ENCODE peak calls at places on chromosomes 6 and 20, in four cellular contexts. One of them, this sample, is unnamed.

GRCh38 chr20:19934792-19935491 is 82.2 kb upstream of the NAA20 start:
- DNase-seq in HCT116: no peak
- DNase-seq in K562: no peak
- DNase-seq in H1: no peak
- DNase-seq in this sample: no peak

GRCh38 chr6:110590821-110591351 is 114.5 kb upstream of the SLC22A16 start:
- DNase-seq in HCT116: no peak
- DNase-seq in K562: no peak
- DNase-seq in H1: no peak
- DNase-seq in this sample: peak; percentile 32

GRCh38 chr20:37251836-37252477 is 9.7 kb downstream of the GHRH start:
- DNase-seq in H1: no peak
- DNase-seq in HCT116: no peak
- DNase-seq in K562: no peak
- DNase-seq in this sample: no peak

GRCh38 chr6:147176795-147177194 is 27.4 kb upstream of the STXBP5 start:
- DNase-seq in H1: no peak
- DNase-seq in K562: no peak
- DNase-seq in HCT116: no peak
- DNase-seq in this sample: no peak

GRCh38 chr6:143822584-143823024 is 20.5 kb upstream of the LTV1 start:
- DNase-seq in K562: no peak
- DNase-seq in H1: no peak
- DNase-seq in HCT116: no peak
- DNase-seq in this sample: no peak

GRCh38 chr6:26022166-26022510 is 59.5 kb downstream of the TRIM38 start:
- DNase-seq in HCT116: peak; percentile 71
- DNase-seq in K562: peak; percentile 84
- DNase-seq in H1: no peak
- DNase-seq in this sample: peak; percentile 59

GRCh38 chr20:48530957-48531356 is 296.8 kb downstream of the PREX1 start:
- DNase-seq in HCT116: no peak
- DNase-seq in K562: no peak
- DNase-seq in H1: no peak
- DNase-seq in this sample: no peak

GRCh38 chr6:111784423-111784822 is 88.8 kb downstream of the FYN start:
- DNase-seq in K562: no peak
- DNase-seq in H1: no peak
- DNase-seq in HCT116: no peak
- DNase-seq in this sample: no peak

GRCh38 chr20:42740191-42740870 is 449.4 kb downstream of the PTPRT start:
- DNase-seq in K562: no peak
- DNase-seq in H1: no peak
- DNase-seq in HCT116: no peak
- DNase-seq in this sample: no peak

GRCh38 chr6:89888871-89889270 is 5.4 kb upstream of the GJA10 start:
- DNase-seq in HCT116: no peak
- DNase-seq in K562: no peak
- DNase-seq in H1: no peak
- DNase-seq in this sample: no peak

GRCh38 chr6:80331522-80331921 is 225.1 kb downstream of the BCKDHB start:
- DNase-seq in K562: no peak
- DNase-seq in H1: no peak
- DNase-seq in HCT116: no peak
- DNase-seq in this sample: no peak

GRCh38 chr6:34146021-34146782 is at the start of gene GRM4:
- DNase-seq in HCT116: no peak
- DNase-seq in K562: no peak
- DNase-seq in H1: peak; percentile 50
- DNase-seq in this sample: no peak

GRCh38 chr6:170090561-170090960 is 200.3 kb downstream of the DLL1 start:
- DNase-seq in H1: no peak
- DNase-seq in K562: no peak
- DNase-seq in HCT116: no peak
- DNase-seq in this sample: no peak

GRCh38 chr6:166520905-166521834 is 65.3 kb downstream of the RAMACL start:
- DNase-seq in H1: no peak
- DNase-seq in HCT116: no peak
- DNase-seq in K562: no peak
- DNase-seq in this sample: no peak

GRCh38 chr6:79453558-79454042 is 83.6 kb downstream of the LCA5 start:
- DNase-seq in K562: no peak
- DNase-seq in HCT116: no peak
- DNase-seq in H1: no peak
- DNase-seq in this sample: no peak

GRCh38 chr20:57483287-57484050 is 41.5 kb downstream of the CTCFL start:
- DNase-seq in H1: no peak
- DNase-seq in HCT116: no peak
- DNase-seq in K562: no peak
- DNase-seq in this sample: peak; percentile 94

GRCh38 chr6:67615796-67616195 is 1019.3 kb upstream of the ADGRB3 start:
- DNase-seq in H1: no peak
- DNase-seq in HCT116: no peak
- DNase-seq in K562: no peak
- DNase-seq in this sample: no peak

GRCh38 chr6:69487688-69488087 is 309.1 kb downstream of the LMBRD1 start:
- DNase-seq in K562: peak; percentile 7
- DNase-seq in H1: no peak
- DNase-seq in HCT116: no peak
- DNase-seq in this sample: no peak

GRCh38 chr6:108837236-108837971 is 10.8 kb upstream of the ARMC2 start:
- DNase-seq in HCT116: no peak
- DNase-seq in H1: no peak
- DNase-seq in K562: no peak
- DNase-seq in this sample: no peak

GRCh38 chr20:43722153-43722505 is 4.7 kb downstream of the GTSF1L start:
- DNase-seq in H1: no peak
- DNase-seq in HCT116: no peak
- DNase-seq in K562: no peak
- DNase-seq in this sample: no peak

GRCh38 chr6:149856256-149856994 is 7.7 kb downstream of the LRP11 start:
- DNase-seq in K562: no peak
- DNase-seq in HCT116: no peak
- DNase-seq in H1: no peak
- DNase-seq in this sample: no peak

GRCh38 chr6:153090241-153090930 is 40.7 kb downstream of the RGS17 start:
- DNase-seq in HCT116: peak; percentile 13
- DNase-seq in H1: no peak
- DNase-seq in K562: no peak
- DNase-seq in this sample: no peak

DNA sequence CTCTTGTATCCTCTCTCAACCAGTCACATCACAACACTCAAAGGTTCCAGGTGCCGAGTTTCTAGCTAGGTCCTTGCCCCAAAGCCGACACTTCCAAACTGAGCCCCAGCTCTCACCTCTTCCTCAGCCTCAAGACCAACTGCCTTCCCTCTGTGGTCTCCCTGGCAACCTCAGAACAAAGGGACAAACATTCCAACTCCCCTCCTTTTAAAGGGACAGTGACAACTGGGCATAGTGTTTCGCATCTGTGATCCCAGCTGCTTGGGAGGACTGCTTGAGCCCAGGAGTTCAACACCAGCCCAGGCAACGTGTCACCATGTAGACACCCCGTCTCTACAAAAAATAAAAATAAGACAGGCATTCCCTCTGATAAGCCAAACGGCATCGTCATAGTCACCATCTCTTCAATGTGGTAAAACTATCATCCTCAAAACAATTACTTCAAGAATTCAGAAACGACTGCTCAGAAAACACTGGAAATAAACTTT is 11.3 kb downstream of the DIDO1 start:
- DNase-seq in HCT116: no peak
- DNase-seq in H1: no peak
- DNase-seq in K562: peak; percentile 48
- DNase-seq in this sample: no peak
- TF ChIP-seq EGR1 in HCT116: no peak
- TF ChIP-seq EGR1 in H1: no peak
- TF ChIP-seq EGR1 in K562: no peak
- TF ChIP-seq EGR1 in this sample: no peak

GRCh38 chr20:11182715-11183114 is 508.9 kb upstream of the JAG1 start:
- DNase-seq in HCT116: no peak
- DNase-seq in H1: no peak
- DNase-seq in K562: no peak
- DNase-seq in this sample: no peak

GRCh38 chr20:11178946-11179654 is 505.3 kb upstream of the JAG1 start:
- DNase-seq in H1: no peak
- DNase-seq in K562: no peak
- DNase-seq in HCT116: peak; percentile 88
- DNase-seq in this sample: no peak

GRCh38 chr20:11180186-11180585 is 506.4 kb upstream of the JAG1 start:
- DNase-seq in HCT116: no peak
- DNase-seq in H1: no peak
- DNase-seq in K562: no peak
- DNase-seq in this sample: no peak

GRCh38 chr20:11186301-11187008 is 512.7 kb upstream of the JAG1 start:
- DNase-seq in K562: no peak
- DNase-seq in HCT116: no peak
- DNase-seq in H1: no peak
- DNase-seq in this sample: no peak

DNA sequence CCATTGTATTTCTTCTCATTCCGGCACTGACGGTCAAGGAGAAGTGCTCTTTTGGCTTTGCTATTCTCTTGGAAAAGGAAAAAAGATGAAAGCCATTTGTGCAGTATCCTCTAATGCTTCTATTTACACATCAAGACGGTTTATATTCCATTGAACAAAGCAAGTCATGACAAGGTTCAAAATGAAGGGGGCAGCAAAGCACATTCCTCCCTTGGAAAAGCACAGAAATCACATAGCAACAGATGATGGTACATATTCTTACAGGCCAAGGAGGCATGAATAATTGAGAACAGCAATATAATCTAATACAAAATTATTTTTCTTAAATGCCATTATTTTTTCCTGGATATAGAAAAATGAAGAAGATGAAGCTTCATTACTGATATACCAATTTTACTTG is 508.2 kb upstream of the JAG1 start:
- DNase-seq in H1: no peak
- DNase-seq in HCT116: no peak
- DNase-seq in K562: no peak
- DNase-seq in this sample: no peak
- TF ChIP-seq EGR1 in H1: no peak
- TF ChIP-seq EGR1 in HCT116: no peak
- TF ChIP-seq EGR1 in K562: no peak
- TF ChIP-seq EGR1 in this sample: no peak

DNA sequence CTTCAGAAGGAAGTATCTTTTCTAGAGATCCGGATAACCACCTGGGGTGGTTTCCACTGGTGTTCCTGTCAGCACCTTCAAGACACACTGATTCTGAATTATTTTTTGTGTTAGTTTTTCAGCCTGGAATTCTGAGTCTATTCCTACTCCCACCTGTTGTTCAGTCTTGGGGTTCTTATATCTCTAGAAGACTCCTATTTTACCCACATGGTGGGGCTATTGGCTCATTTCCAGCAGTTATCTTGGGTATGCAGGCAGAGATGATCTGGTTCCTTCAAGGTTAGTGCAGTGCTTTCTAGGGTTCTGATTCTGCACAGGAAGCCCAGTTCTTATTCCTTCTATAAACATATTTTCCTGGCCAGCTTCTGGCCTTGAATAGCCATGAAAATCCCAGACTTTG is 175.6 kb upstream of the PDE7B start:
- DNase-seq in K562: peak; percentile 67
- DNase-seq in H1: no peak
- DNase-seq in HCT116: peak; percentile 23
- DNase-seq in this sample: peak; percentile 4
- TF ChIP-seq EGR1 in K562: no peak
- TF ChIP-seq EGR1 in H1: no peak
- TF ChIP-seq EGR1 in HCT116: no peak
- TF ChIP-seq EGR1 in this sample: no peak

DNA sequence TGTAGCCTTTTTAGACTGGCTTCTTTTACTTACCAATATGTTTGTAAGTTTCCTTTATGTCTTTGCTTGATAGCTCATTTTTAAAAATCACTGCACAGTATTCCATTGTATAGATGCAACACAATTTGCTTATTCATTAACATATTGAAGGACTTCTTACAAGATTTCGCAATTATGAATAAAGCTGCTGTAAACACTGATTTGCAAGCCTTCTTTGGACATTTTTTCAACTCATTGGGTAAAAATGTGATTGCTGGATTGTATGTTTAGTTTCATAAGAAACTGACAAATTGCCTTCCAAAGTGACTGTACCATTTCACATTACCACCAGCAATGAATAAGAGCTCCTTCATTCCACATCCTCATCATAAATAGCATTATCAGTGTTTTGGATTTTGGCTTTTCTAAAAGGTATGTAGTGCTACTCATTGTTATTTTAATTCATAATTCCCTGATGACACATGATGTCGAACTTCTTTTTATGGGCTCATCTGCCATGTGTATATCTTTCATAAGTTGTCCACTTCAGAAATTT is 80.7 kb downstream of the TFAP2B start:
- DNase-seq in H1: no peak
- DNase-seq in HCT116: no peak
- DNase-seq in K562: no peak
- DNase-seq in this sample: no peak
- TF ChIP-seq EGR1 in H1: no peak
- TF ChIP-seq EGR1 in HCT116: no peak
- TF ChIP-seq EGR1 in K562: no peak
- TF ChIP-seq EGR1 in this sample: no peak

GRCh38 chr6:32397252-32397920 is 9.6 kb downstream of the BTNL2 start:
- DNase-seq in HCT116: no peak
- DNase-seq in K562: no peak
- DNase-seq in H1: no peak
- DNase-seq in this sample: peak; percentile 73

GRCh38 chr6:32401564-32401963 is 5.4 kb downstream of the BTNL2 start:
- DNase-seq in K562: no peak
- DNase-seq in H1: no peak
- DNase-seq in HCT116: no peak
- DNase-seq in this sample: no peak

GRCh38 chr6:32393660-32394420 is 13.1 kb downstream of the BTNL2 start:
- DNase-seq in K562: no peak
- DNase-seq in HCT116: no peak
- DNase-seq in H1: no peak
- DNase-seq in this sample: no peak

DNA sequence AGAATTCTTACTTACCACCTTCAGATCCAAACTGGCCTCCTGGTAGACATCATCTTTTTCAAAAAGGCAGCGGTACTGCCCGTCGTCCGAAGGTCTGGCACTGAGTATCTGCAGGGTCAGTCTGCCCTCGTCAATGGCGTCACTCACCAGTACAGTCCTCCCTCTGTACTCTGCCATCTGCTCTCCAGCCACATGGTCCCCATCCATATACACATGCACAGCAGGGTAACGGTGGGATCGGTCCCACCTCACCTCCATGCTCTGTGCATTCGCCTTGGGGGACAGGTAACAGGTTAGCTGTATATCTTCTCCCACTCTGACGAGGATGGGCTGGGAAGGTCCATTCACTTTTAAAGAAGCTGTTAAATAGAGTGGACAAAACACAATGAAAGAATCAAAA is 11.0 kb downstream of the BTNL2 start:
- DNase-seq in K562: no peak
- DNase-seq in HCT116: no peak
- DNase-seq in H1: no peak
- DNase-seq in this sample: no peak
- TF ChIP-seq EGR1 in K562: no peak
- TF ChIP-seq EGR1 in HCT116: no peak
- TF ChIP-seq EGR1 in H1: no peak
- TF ChIP-seq EGR1 in this sample: no peak

This sample was measured in GM12878.